ENCODE peak calls at places on chromosomes 1 and 21, in eight cellular contexts. K, L, Y, B, R, H, O and U are unnamed samples.

GRCh38 chr1:211579434-211580302 is 707 bp upstream of the SLC30A1 start:
- DNase-seq in L (no peak), K (no peak), O (no peak), B (peak), R (peak), H (peak), Y (no peak), U (peak)

GRCh38 chr21:14303731-14304488 is 79.0 kb downstream of the HSPA13 start:
- DNase-seq in H (no peak), O (no peak), B (no peak), L (no peak), K (no peak), Y (no peak), R (no peak), U (no peak)

GRCh38 chr1:161207173-161207572 is 5.0 kb downstream of the NDUFS2 start:
- DNase-seq in H (no peak), L (no peak), B (no peak), R (peak), K (no peak), O (no peak), Y (no peak), U (no peak)

GRCh38 chr1:5983361-5984103 is 8.7 kb downstream of the NPHP4 start:
- DNase-seq in H (no peak), O (no peak), Y (no peak), L (no peak), R (peak), B (no peak), K (peak), U (no peak)

GRCh38 chr1:43359696-43360095 is 915 bp downstream of the CDC20 start:
- DNase-seq in R (no peak), K (no peak), H (no peak), B (no peak), Y (no peak), L (no peak), O (no peak), U (no peak)

GRCh38 chr21:45320261-45320990 is 32.7 kb upstream of the POFUT2 start:
- DNase-seq in O (no peak), R (no peak), K (no peak), Y (no peak), B (no peak), H (no peak), L (no peak), U (no peak)

GRCh38 chr1:3837685-3838084 is 19.3 kb downstream of the CEP104 start:
- DNase-seq in H (no peak), R (no peak), O (no peak), K (no peak), L (no peak), B (no peak), Y (no peak), U (no peak)

GRCh38 chr21:45986316-45987051 is 4.9 kb downstream of the COL6A1 start:
- DNase-seq in H (no peak), Y (no peak), O (no peak), L (peak), B (peak), R (no peak), K (no peak), U (no peak)

GRCh38 chr1:240109920-240110685 is 18.4 kb downstream of the FMN2 start:
- DNase-seq in K (no peak), R (peak), O (no peak), H (no peak), B (no peak), L (no peak), Y (no peak), U (no peak)

GRCh38 chr1:181018901-181019681 is 3.6 kb downstream of the STX6 start:
- DNase-seq in L (no peak), Y (no peak), B (no peak), O (no peak), K (no peak), R (no peak), H (no peak), U (no peak)

GRCh38 chr1:215704089-215704860 is 137.2 kb downstream of the KCTD3 start:
- DNase-seq in H (no peak), L (no peak), K (peak), O (no peak), Y (no peak), B (no peak), R (peak), U (no peak)

GRCh38 chr1:203273869-203274602 is 31.3 kb upstream of the BTG2 start:
- DNase-seq in H (no peak), Y (no peak), L (no peak), R (no peak), K (no peak), O (peak), B (peak), U (no peak)

GRCh38 chr1:202107321-202107761 is 15.4 kb upstream of the GPR37L1 start:
- DNase-seq in H (no peak), L (no peak), K (no peak), B (no peak), O (no peak), R (no peak), Y (no peak), U (peak)

GRCh38 chr1:231628207-231628876 is 1.8 kb downstream of the DISC1 start:
- DNase-seq in L (peak), H (no peak), R (peak), Y (no peak), K (no peak), B (no peak), O (no peak), U (peak)